ENCODE peak calls at places on chromosomes 7 and 10, in ten cellular contexts. S is AG04449, K is astrocyte of the spinal cord, T is neural progenitor cell, D is bronchial epithelial cell, E is right atrium auricular region, R is hepatocyte, C is body of pancreas, M is A549, V is gastrocnemius medialis. N is an unnamed sample.
A peak's percentile ranks its signal among the peaks of the same experiment; 100 is the strongest.

GRCh38 chr7:28754027-28754426 is 204.1 kb downstream of the TRIL start:
- DNase-seq in S (no peak), K (peak; percentile 78), T (peak; percentile 33), D (no peak), E (no peak), R (no peak), C (no peak), M (no peak), V (no peak), N (peak; percentile 18)

GRCh38 chr10:60480865-60481563 is 91.3 kb upstream of the ANK3 start:
- DNase-seq in S (peak; percentile 65), K (peak; percentile 85), T (no peak), D (peak; percentile 98), E (no peak), R (peak; percentile 60), C (peak; percentile 29), M (peak; percentile 91), V (peak; percentile 14), N (no peak)

GRCh38 chr10:132396495-132397035 is 435 bp upstream of the PWWP2B start:
- DNase-seq in S (no peak), K (no peak), T (peak; percentile 86), D (no peak), E (no peak), R (peak; percentile 90), C (peak; percentile 74), M (peak; percentile 42), V (peak; percentile 70), N (peak; percentile 41)

GRCh38 chr7:88302486-88302885 is 4.2 kb downstream of the STEAP4 start:
- DNase-seq in S (no peak), K (no peak), T (no peak), D (no peak), E (no peak), R (no peak), C (no peak), M (no peak), V (no peak), N (no peak)

GRCh38 chr10:125823663-125824251 is 411 bp downstream of the BCCIP start:
- DNase-seq in S (no peak), K (no peak), T (peak; percentile 35), D (no peak), E (no peak), R (peak; percentile 25), C (no peak), M (no peak), V (no peak), N (peak; percentile 13)

GRCh38 chr10:31693499-31693898 is 235.1 kb downstream of the ARHGAP12 start:
- DNase-seq in S (no peak), K (no peak), T (no peak), D (no peak), E (no peak), R (no peak), C (no peak), M (no peak), V (peak; percentile 48), N (no peak)

GRCh38 chr7:111174476-111174875 is 83.5 kb downstream of the LRRN3 start:
- DNase-seq in S (no peak), K (no peak), T (no peak), D (no peak), E (no peak), R (no peak), C (no peak), M (no peak), V (no peak), N (no peak)

GRCh38 chr7:75842836-75843446 is 29.3 kb upstream of the CCL24 start:
- DNase-seq in S (peak; percentile 42), K (peak; percentile 77), T (no peak), D (peak; percentile 99), E (no peak), R (peak; percentile 39), C (no peak), M (peak; percentile 72), V (peak; percentile 17), N (peak; percentile 77)

GRCh38 chr7:33940503-33940902 is 35.2 kb downstream of the BMPER start:
- DNase-seq in S (no peak), K (no peak), T (no peak), D (peak; percentile 63), E (no peak), R (no peak), C (no peak), M (no peak), V (no peak), N (no peak)

GRCh38 chr7:132158841-132159240 is 417.4 kb downstream of the PLXNA4 start:
- DNase-seq in S (no peak), K (no peak), T (no peak), D (no peak), E (no peak), R (no peak), C (no peak), M (no peak), V (no peak), N (no peak)

GRCh38 chr10:117360994-117361667 is 14.1 kb downstream of the PDZD8 start:
- DNase-seq in S (no peak), K (peak; percentile 62), T (no peak), D (peak; percentile 45), E (no peak), R (no peak), C (no peak), M (peak; percentile 62), V (no peak), N (no peak)

GRCh38 chr7:84614821-84615506 is 420.4 kb upstream of the SEMA3A start:
- DNase-seq in S (no peak), K (no peak), T (no peak), D (peak; percentile 41), E (no peak), R (no peak), C (no peak), M (peak; percentile 20), V (no peak), N (no peak)
- TF ChIP-seq CTCF in S (no peak), K (peak; percentile 4), T (no peak), D (no peak), E (no peak), R (no peak), C (no peak), M (peak; percentile 9), V (no peak), N (no peak)

DNA sequence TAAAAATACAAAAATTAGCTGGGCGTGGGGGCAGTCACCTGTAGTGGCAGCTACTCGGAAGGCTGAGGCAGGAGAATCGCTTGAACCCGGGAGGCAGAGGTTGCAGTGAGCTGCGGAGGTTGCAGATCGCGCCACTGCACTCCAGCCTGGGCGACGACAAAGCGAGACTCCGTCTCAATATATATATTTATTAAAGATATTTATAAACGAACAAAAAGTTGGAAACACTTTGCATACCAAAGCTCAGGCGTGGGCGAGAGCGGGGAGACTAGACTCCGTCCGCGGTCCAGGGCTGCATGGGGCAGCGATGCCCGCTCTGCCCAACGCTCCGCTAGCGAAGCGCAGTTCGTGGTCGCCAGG is 7.9 kb upstream of the CRYGN start:
- DNase-seq in S (no peak), K (no peak), T (no peak), D (no peak), E (no peak), R (no peak), C (no peak), M (no peak), V (no peak), N (no peak)
- H3K4me3 ChIP-seq in S (peak overlapping the region; percentile 54), K (no peak overlapping the region), T (peak overlapping the region; percentile 53), D (peak overlapping the region; percentile 45), E (peak overlapping the region; percentile 63), R (peak overlapping the region; percentile 25), C (no peak overlapping the region), M (peak overlapping the region; percentile 51), V (peak overlapping the region; percentile 82), N (no peak overlapping the region)

GRCh38 chr10:58982470-58983239 is 193.8 kb upstream of the PHYHIPL start:
- DNase-seq in S (no peak), K (no peak), T (no peak), D (no peak), E (no peak), R (no peak), C (no peak), M (no peak), V (no peak), N (no peak)
- TF ChIP-seq CTCF in S (no peak), K (no peak), T (no peak), D (no peak), E (no peak), R (no peak), C (no peak), M (no peak), V (no peak), N (no peak)

DNA sequence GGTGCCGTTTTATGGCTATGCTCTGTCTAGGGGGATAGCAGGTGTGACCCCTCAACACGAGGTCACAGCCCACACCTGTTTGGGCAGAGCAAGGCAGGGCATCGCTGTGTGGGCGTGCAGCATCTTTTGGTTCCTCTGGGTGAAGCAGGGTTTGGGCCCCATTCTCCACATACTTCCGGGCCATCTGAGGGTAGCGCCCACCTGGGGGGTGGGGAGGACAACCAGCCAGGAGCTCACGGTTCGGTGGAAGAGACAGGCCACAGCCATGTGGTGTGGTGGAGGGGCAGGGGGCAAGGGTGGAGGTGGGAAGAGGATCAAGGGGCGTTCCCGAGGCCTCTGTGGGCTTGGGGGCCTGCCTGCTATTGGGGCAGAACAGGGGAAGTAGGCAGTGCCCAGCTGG is 2.4 kb downstream of the SH2B2 start:
- DNase-seq in S (no peak), K (no peak), T (no peak), D (no peak), E (no peak), R (no peak), C (no peak), M (no peak), V (no peak), N (peak; percentile 73)
- H3K4me3 ChIP-seq in S (no peak overlapping the region), K (no peak overlapping the region), T (no peak overlapping the region), D (no peak overlapping the region), E (no peak overlapping the region), R (no peak overlapping the region), C (no peak overlapping the region), M (no peak overlapping the region), V (no peak overlapping the region), N (peak overlapping the region; percentile 80)

N was measured in GM12865.